ENCODE peak calls at places on chromosomes 12 and 14, in four cellular contexts. B is Panc1, Z is dorsolateral prefrontal cortex, I is pancreas. L is an unnamed sample.
A peak's percentile ranks its signal among the peaks of the same experiment; 100 is the strongest.

GRCh38 chr12:51318846-51319570 is 5.0 kb downstream of the BIN2 start:
- DNase-seq in B (no peak), Z (no peak), I (no peak), L (no peak)

GRCh38 chr12:94039199-94039840 is 109.1 kb upstream of the PLXNC1 start:
- DNase-seq in B (no peak), Z (no peak), I (no peak), L (no peak)

GRCh38 chr14:77859934-77860570 is 60.1 kb downstream of the ADCK1 start:
- DNase-seq in B (no peak), Z (no peak), I (no peak), L (no peak)

GRCh38 chr14:64720190-64720589 is 16.0 kb downstream of the PLEKHG3 start:
- DNase-seq in B (peak; percentile 81), Z (no peak), I (peak; percentile 63), L (peak; percentile 53)

GRCh38 chr12:100229036-100229635 is 28.5 kb downstream of the ACTR6 start:
- DNase-seq in B (peak; percentile 7), Z (no peak), I (no peak), L (no peak)

GRCh38 chr12:57455374-57456144 is 452 bp downstream of the INHBE start:
- DNase-seq in B (no peak), Z (no peak), I (no peak), L (no peak)

GRCh38 chr12:86230516-86231146 is 25.6 kb downstream of the MGAT4C start:
- DNase-seq in B (peak; percentile 10), Z (no peak), I (no peak), L (no peak)

GRCh38 chr12:47277972-47278448 is 198.3 kb upstream of the AMIGO2 start:
- DNase-seq in B (peak; percentile 62), Z (no peak), I (no peak), L (no peak)

GRCh38 chr12:24838531-24838950 is 110.4 kb downstream of the BCAT1 start:
- DNase-seq in B (no peak), Z (no peak), I (no peak), L (no peak)

GRCh38 chr12:24821691-24822090 is 127.2 kb downstream of the BCAT1 start:
- DNase-seq in B (no peak), Z (no peak), I (no peak), L (no peak)

DNA sequence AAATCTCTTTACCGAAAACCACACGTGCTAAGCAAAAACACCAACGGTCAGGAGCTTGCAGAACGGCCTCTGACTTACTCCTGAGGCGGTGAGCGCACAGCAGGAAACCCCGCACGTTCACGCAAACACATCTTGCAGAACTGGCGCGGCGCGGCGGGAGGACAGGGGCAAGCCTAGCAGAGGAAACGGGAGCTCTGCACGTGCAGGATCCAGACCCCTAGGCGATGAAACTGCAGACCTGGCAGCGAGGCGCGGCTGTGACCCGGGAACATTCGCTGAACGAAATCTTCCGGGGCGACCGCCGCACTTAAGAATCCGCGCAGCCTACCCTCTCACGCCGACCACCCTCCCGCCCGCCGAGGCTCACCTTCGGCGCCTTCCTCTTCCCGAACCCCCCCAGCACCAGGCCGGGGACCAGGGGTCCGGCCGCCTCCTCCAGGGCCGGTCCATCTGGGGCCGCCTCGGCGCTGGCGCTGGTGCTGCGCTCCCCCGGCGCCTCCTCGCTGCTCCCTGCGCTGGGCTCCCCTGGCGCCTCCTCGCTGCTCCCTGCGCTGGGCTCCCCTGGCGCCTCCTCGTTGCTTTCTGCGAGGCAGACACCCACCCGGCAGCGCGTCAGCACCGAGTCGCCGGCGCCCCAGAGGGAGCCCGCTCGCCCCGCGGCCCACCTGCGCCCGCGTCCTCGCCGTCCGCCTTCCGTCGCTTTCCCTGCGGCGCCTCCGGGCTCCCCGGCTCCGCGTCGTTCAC is 619 bp downstream of the DDX51 start:
- DNase-seq in B (no peak), Z (no peak), I (peak; percentile 64), L (no peak)
- H3K27ac ChIP-seq in B (peak overlapping the region; percentile 34), Z (no peak overlapping the region), I (no peak overlapping the region), L (peak overlapping the region; percentile 95)

GRCh38 chr12:124402281-124403066 is 107.6 kb downstream of the RFLNA start:
- DNase-seq in B (no peak), Z (no peak), I (no peak), L (no peak)
- H3K27ac ChIP-seq in B (no peak overlapping the region), Z (peak overlapping the region; percentile 50), I (no peak overlapping the region), L (peak overlapping the region; percentile 45)

DNA sequence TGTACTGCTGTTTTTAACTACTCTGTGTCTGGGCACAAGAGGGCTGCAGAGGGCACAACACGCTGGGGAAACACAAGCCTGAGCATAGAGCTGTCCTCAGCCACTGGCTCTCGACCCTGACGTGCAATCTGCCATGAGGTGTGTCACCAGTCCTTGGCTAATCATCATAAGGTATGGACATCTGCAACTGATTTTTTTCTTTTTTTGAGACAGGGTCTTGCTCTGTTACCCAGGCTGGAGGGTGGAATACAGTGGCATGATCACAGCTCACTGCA is 29.5 kb downstream of the PXN start:
- DNase-seq in B (no peak), Z (no peak), I (no peak), L (no peak)
- H3K27ac ChIP-seq in B (peak overlapping the region; percentile 100), Z (peak overlapping the region; percentile 66), I (no peak overlapping the region), L (peak overlapping the region; percentile 94)

DNA sequence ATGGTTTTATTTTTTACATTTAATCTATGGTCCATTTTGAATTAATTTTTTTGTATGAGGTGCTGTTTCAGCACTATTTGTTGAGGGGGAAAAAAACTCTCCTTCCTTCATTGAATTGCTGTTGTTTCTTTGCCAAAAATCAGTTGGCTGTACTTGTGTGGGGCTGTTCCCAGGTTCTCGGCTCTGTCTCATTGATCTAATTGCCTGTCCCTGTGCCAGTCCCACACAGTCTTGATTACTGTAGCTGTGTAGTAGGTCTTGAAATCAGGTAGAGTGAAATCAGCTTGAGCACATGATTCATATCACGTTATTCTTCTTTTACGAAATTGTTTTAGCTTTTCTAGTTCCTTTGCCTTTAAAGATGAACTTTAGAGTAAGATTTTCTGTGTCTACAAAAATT is 109.7 kb downstream of the ADGRD1 start:
- DNase-seq in B (no peak), Z (no peak), I (no peak), L (no peak)
- H3K27ac ChIP-seq in B (no peak overlapping the region), Z (no peak overlapping the region), I (no peak overlapping the region), L (no peak overlapping the region)

GRCh38 chr12:81888341-81888740 is 129.2 kb upstream of the PPFIA2 start:
- DNase-seq in B (no peak), Z (no peak), I (no peak), L (no peak)
- H3K27ac ChIP-seq in B (no peak overlapping the region), Z (no peak overlapping the region), I (no peak overlapping the region), L (no peak overlapping the region)

GRCh38 chr12:127292736-127293135 is 974.2 kb upstream of the TMEM132C start:
- DNase-seq in B (no peak), Z (no peak), I (no peak), L (no peak)

GRCh38 chr12:127294651-127295205 is 972.2 kb upstream of the TMEM132C start:
- DNase-seq in B (no peak), Z (no peak), I (no peak), L (no peak)

GRCh38 chr12:127296591-127296990 is 970.4 kb upstream of the TMEM132C start:
- DNase-seq in B (no peak), Z (no peak), I (no peak), L (no peak)

GRCh38 chr12:127295630-127296029 is 971.3 kb upstream of the TMEM132C start:
- DNase-seq in B (no peak), Z (no peak), I (no peak), L (no peak)

DNA sequence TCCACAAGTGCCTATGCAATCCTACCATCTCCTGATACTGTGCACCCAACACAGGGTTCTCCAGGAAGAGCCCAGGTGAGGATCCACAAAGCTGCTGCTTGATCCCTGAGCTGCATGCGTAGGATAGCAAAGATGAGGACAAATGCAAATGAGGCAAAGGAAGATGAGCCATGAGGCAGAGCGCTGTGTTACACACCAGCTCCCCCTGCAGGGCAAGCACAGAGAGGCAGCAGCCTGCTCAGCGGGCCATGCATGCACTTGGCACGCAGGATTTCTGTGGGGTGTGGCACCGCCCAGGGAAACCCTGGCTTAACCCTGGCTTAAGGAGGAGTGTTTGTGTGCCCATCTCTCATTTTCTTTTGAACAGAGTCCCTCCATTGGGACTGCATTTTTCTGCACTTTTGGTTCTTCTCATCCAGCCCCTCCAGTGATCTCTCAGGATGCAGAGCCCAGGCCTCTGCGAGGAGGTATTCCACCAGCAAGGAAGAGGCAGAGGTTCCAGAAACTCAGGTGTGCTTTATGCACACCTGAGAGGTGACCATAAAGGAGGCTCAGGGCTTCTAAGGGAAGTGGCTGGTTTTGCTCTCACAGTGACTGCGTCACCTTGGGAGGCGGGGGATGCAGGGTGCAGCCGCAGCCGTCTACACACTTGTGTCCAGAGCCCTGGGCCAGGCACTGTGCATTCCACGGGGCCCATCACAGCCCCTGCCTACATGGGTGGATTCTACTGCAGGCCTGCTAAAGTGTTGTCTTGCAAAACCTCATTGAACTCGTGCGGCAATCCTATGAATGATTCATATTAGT is 973.3 kb upstream of the TMEM132C start:
- DNase-seq in B (no peak), Z (no peak), I (peak; percentile 71), L (no peak)
- H3K27ac ChIP-seq in B (no peak overlapping the region), Z (no peak overlapping the region), I (no peak overlapping the region), L (no peak overlapping the region)

GRCh38 chr12:75790219-75790618 is 241.4 kb downstream of the PHLDA1 start:
- DNase-seq in B (no peak), Z (no peak), I (no peak), L (no peak)
- H3K27ac ChIP-seq in B (peak overlapping the region; percentile 82), Z (no peak overlapping the region), I (no peak overlapping the region), L (no peak overlapping the region)

DNA sequence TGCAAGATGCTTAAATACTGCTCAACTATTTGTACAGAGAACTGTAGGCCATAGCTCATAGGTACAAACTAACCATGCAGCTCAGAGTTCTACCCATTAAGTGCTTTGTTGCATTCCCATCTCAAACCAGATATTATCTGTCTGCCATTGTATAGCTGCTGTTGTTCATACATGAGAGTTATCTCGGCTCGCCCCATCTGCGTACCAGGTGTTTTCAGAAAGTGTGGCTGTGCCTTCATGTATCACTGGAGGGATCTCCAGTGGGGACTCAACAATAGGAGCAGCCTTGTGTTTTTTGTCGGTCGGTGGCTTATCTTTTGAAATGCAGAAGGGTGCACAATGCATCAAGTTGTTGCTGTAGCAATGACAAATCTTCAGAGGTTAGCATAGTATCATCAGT is 678.3 kb downstream of the RERGL start:
- DNase-seq in B (no peak), Z (no peak), I (no peak), L (no peak)
- H3K27ac ChIP-seq in B (no peak overlapping the region), Z (no peak overlapping the region), I (no peak overlapping the region), L (no peak overlapping the region)

DNA sequence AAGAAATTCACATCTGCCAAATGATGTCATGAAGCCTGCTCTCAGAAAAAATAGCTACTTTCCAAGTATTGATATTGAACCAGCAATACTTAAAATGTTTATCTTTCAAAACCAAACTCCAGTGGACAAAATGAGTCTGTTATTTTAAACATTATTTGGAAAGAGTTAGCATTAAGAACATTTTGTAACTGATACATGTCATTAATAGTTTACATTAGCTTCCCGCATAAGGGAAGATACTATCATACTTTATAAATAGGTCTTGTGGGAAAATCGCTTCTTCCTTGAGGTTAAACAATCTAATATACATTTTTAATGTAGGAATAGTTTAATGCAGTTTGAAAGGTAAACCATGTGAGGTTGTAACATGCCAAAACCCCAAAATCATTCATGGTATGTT is 73.3 kb upstream of the ATP2B1 start:
- DNase-seq in B (no peak), Z (no peak), I (no peak), L (no peak)
- H3K27ac ChIP-seq in B (no peak overlapping the region), Z (no peak overlapping the region), I (no peak overlapping the region), L (no peak overlapping the region)

DNA sequence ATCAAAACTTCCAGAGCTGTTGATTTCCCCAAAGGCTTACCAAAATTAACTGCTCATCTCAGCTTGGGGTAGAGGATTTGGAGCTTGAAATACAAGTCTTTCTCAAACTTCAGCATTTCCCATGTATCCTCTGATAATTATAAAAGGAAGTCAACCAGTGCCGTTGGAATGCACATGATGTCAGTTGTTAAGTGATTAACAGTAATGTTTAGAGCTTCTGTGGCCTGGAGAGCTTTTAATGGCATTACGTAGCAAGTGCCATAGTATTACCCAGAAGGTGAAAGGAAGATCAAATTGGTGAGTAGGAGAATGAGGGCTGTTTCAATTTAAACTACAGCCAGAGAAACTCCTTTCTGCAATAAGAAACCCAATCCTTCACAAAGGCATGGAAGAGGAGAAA is 62.5 kb upstream of the PTPRR start:
- DNase-seq in B (no peak), Z (no peak), I (no peak), L (no peak)
- H3K27ac ChIP-seq in B (no peak overlapping the region), Z (no peak overlapping the region), I (no peak overlapping the region), L (no peak overlapping the region)